ENCODE peak calls at places on chromosomes 7 and 10, in six cellular contexts. J is NCI-H1092, Q is GF-D8, G is astrocyte, O is pancreas, X is tibial artery. W is an unnamed sample.

GRCh38 chr7:1950623-1951523 is 280.8 kb downstream of the ELFN1 start:
- DNase-seq in J (peak), Q (no peak), G (peak), O (no peak), X (peak), W (peak)

GRCh38 chr10:35328404-35329037 is 7.8 kb upstream of the CCNY start:
- DNase-seq in J (no peak), Q (no peak), G (peak), O (no peak), X (no peak), W (no peak)

GRCh38 chr7:43650457-43651052 is 67.6 kb downstream of the STK17A start:
- DNase-seq in J (no peak), Q (no peak), G (peak), O (no peak), X (no peak), W (no peak)

GRCh38 chr7:151428393-151429231 is 11.3 kb downstream of the CRYGN start:
- DNase-seq in J (no peak), Q (no peak), G (peak), O (no peak), X (no peak), W (no peak)

GRCh38 chr10:35896011-35896410 is 253.9 kb upstream of the FZD8 start:
- DNase-seq in J (no peak), Q (no peak), G (peak), O (no peak), X (no peak), W (no peak)

GRCh38 chr7:141748401-141748800 is 10.2 kb downstream of the SSBP1 start:
- DNase-seq in J (no peak), Q (no peak), G (peak), O (no peak), X (no peak), W (no peak)

GRCh38 chr10:86899670-86900276 is 57.6 kb downstream of the MMRN2 start:
- DNase-seq in J (no peak), Q (no peak), G (peak), O (no peak), X (peak), W (no peak)

GRCh38 chr7:157929671-157930070 is 592.9 kb downstream of the DNAJB6 start:
- DNase-seq in J (no peak), Q (no peak), G (no peak), O (no peak), X (no peak), W (peak)

GRCh38 chr10:121708921-121709625 is 110.8 kb upstream of the FGFR2 start:
- DNase-seq in J (no peak), Q (no peak), G (no peak), O (no peak), X (no peak), W (no peak)

GRCh38 chr7:151133986-151134742 is 33.3 kb downstream of the GBX1 start:
- DNase-seq in J (no peak), Q (no peak), G (no peak), O (no peak), X (no peak), W (peak)

GRCh38 chr7:130930260-130930659 is 196.3 kb upstream of the KLF14 start:
- DNase-seq in J (no peak), Q (no peak), G (no peak), O (no peak), X (no peak), W (no peak)

GRCh38 chr7:148888300-148888699 is 4.2 kb upstream of the EZH2 start:
- DNase-seq in J (no peak), Q (no peak), G (no peak), O (no peak), X (no peak), W (no peak)

GRCh38 chr10:132397671-132398565 is 918 bp downstream of the PWWP2B start:
- DNase-seq in J (no peak), Q (peak), G (peak), O (peak), X (no peak), W (peak)

GRCh38 chr10:113305871-113306270 is 247.0 kb upstream of the HABP2 start:
- DNase-seq in J (no peak), Q (no peak), G (peak), O (no peak), X (no peak), W (no peak)

GRCh38 chr10:70729763-70730357 is 55.3 kb downstream of the TBATA start:
- DNase-seq in J (peak), Q (no peak), G (no peak), O (no peak), X (no peak), W (no peak)

GRCh38 chr7:146670532-146670931 is 553.9 kb downstream of the CNTNAP2 start:
- DNase-seq in J (no peak), Q (no peak), G (no peak), O (no peak), X (no peak), W (no peak)

GRCh38 chr7:117155694-117156093 is 167.2 kb downstream of the WNT2 start:
- DNase-seq in J (no peak), Q (no peak), G (no peak), O (no peak), X (no peak), W (no peak)

GRCh38 chr7:156456503-156457115 is 184.0 kb upstream of the RNF32 start:
- DNase-seq in J (no peak), Q (no peak), G (no peak), O (no peak), X (no peak), W (no peak)

GRCh38 chr7:131830681-131831080 is 274.3 kb upstream of the PODXL start:
- DNase-seq in J (no peak), Q (no peak), G (no peak), O (no peak), X (no peak), W (no peak)

GRCh38 chr7:85719981-85720963 is 533.4 kb upstream of the SEMA3D start:
- DNase-seq in J (no peak), Q (peak), G (peak), O (no peak), X (peak), W (no peak)

W was measured in aorta.